ENCODE peak calls at places on chromosome 4, in ten cellular contexts. One of them, this sample, is unnamed.

GRCh38 chr4:76977113-76977512 is 27.6 kb downstream of the SEPTIN11 start:
- DNase-seq in MG63: no peak
- DNase-seq in activated naive CD4-positive, alpha-beta T cell: no peak
- DNase-seq in Kasumi-1: no peak
- DNase-seq in NCI-H2029: no peak
- DNase-seq in DMS 273 treated with DMSO at 0.1 percent for 48 hours: no peak
- DNase-seq in AG09309: no peak
- DNase-seq in activated CD4-positive, alpha-beta T cell treated with anti-CD3 and anti-CD28 coated beads for 48 hours: no peak
- DNase-seq in heart right ventricle: no peak
- DNase-seq in cardiac septum: no peak
- DNase-seq in this sample: no peak

GRCh38 chr4:101103381-101104142 is 243.8 kb downstream of the PPP3CA start:
- DNase-seq in heart right ventricle: no peak
- DNase-seq in Kasumi-1: peak; percentile 98
- DNase-seq in NCI-H2029: peak; percentile 23
- DNase-seq in DMS 273 treated with DMSO at 0.1 percent for 48 hours: peak; percentile 38
- DNase-seq in activated CD4-positive, alpha-beta T cell treated with anti-CD3 and anti-CD28 coated beads for 48 hours: no peak
- DNase-seq in activated naive CD4-positive, alpha-beta T cell: no peak
- DNase-seq in MG63: no peak
- DNase-seq in cardiac septum: no peak
- DNase-seq in AG09309: no peak
- DNase-seq in this sample: no peak

GRCh38 chr4:58961925-58962324 is 1851.7 kb upstream of the IGFBP7 start:
- DNase-seq in heart right ventricle: no peak
- DNase-seq in NCI-H2029: no peak
- DNase-seq in DMS 273 treated with DMSO at 0.1 percent for 48 hours: no peak
- DNase-seq in AG09309: no peak
- DNase-seq in Kasumi-1: no peak
- DNase-seq in activated CD4-positive, alpha-beta T cell treated with anti-CD3 and anti-CD28 coated beads for 48 hours: no peak
- DNase-seq in MG63: no peak
- DNase-seq in activated naive CD4-positive, alpha-beta T cell: no peak
- DNase-seq in cardiac septum: no peak
- DNase-seq in this sample: no peak

GRCh38 chr4:121156822-121157769 is 7.0 kb downstream of the TNIP3 start:
- DNase-seq in NCI-H2029: no peak
- DNase-seq in Kasumi-1: peak; percentile 73
- DNase-seq in DMS 273 treated with DMSO at 0.1 percent for 48 hours: no peak
- DNase-seq in MG63: peak; percentile 12
- DNase-seq in heart right ventricle: peak; percentile 15
- DNase-seq in cardiac septum: no peak
- DNase-seq in activated CD4-positive, alpha-beta T cell treated with anti-CD3 and anti-CD28 coated beads for 48 hours: peak; percentile 32
- DNase-seq in activated naive CD4-positive, alpha-beta T cell: peak; percentile 23
- DNase-seq in AG09309: no peak
- DNase-seq in this sample: no peak

GRCh38 chr4:100417565-100417964 is 100.3 kb downstream of the EMCN start:
- DNase-seq in cardiac septum: no peak
- DNase-seq in Kasumi-1: no peak
- DNase-seq in DMS 273 treated with DMSO at 0.1 percent for 48 hours: no peak
- DNase-seq in NCI-H2029: no peak
- DNase-seq in heart right ventricle: no peak
- DNase-seq in activated CD4-positive, alpha-beta T cell treated with anti-CD3 and anti-CD28 coated beads for 48 hours: no peak
- DNase-seq in MG63: no peak
- DNase-seq in AG09309: no peak
- DNase-seq in activated naive CD4-positive, alpha-beta T cell: no peak
- DNase-seq in this sample: no peak

GRCh38 chr4:88646528-88647280 is 50.9 kb downstream of the NAP1L5 start:
- DNase-seq in NCI-H2029: no peak
- DNase-seq in activated CD4-positive, alpha-beta T cell treated with anti-CD3 and anti-CD28 coated beads for 48 hours: no peak
- DNase-seq in MG63: no peak
- DNase-seq in cardiac septum: no peak
- DNase-seq in Kasumi-1: no peak
- DNase-seq in activated naive CD4-positive, alpha-beta T cell: no peak
- DNase-seq in heart right ventricle: no peak
- DNase-seq in AG09309: no peak
- DNase-seq in DMS 273 treated with DMSO at 0.1 percent for 48 hours: no peak
- DNase-seq in this sample: no peak

GRCh38 chr4:37757121-37757520 is 69.4 kb upstream of the PGM2 start:
- DNase-seq in heart right ventricle: no peak
- DNase-seq in MG63: no peak
- DNase-seq in Kasumi-1: no peak
- DNase-seq in activated naive CD4-positive, alpha-beta T cell: no peak
- DNase-seq in AG09309: no peak
- DNase-seq in NCI-H2029: no peak
- DNase-seq in cardiac septum: no peak
- DNase-seq in activated CD4-positive, alpha-beta T cell treated with anti-CD3 and anti-CD28 coated beads for 48 hours: no peak
- DNase-seq in DMS 273 treated with DMSO at 0.1 percent for 48 hours: no peak
- DNase-seq in this sample: no peak

GRCh38 chr4:101328063-101328602 is 19.2 kb downstream of the PPP3CA start:
- DNase-seq in cardiac septum: no peak
- DNase-seq in NCI-H2029: no peak
- DNase-seq in activated naive CD4-positive, alpha-beta T cell: no peak
- DNase-seq in activated CD4-positive, alpha-beta T cell treated with anti-CD3 and anti-CD28 coated beads for 48 hours: no peak
- DNase-seq in Kasumi-1: no peak
- DNase-seq in DMS 273 treated with DMSO at 0.1 percent for 48 hours: no peak
- DNase-seq in AG09309: no peak
- DNase-seq in MG63: no peak
- DNase-seq in heart right ventricle: no peak
- DNase-seq in this sample: no peak

GRCh38 chr4:108172780-108173598 is 4.3 kb upstream of the LEF1 start:
- DNase-seq in Kasumi-1: peak; percentile 35
- DNase-seq in activated CD4-positive, alpha-beta T cell treated with anti-CD3 and anti-CD28 coated beads for 48 hours: peak; percentile 80
- DNase-seq in NCI-H2029: peak; percentile 7
- DNase-seq in heart right ventricle: peak; percentile 28
- DNase-seq in MG63: no peak
- DNase-seq in activated naive CD4-positive, alpha-beta T cell: peak; percentile 73
- DNase-seq in AG09309: no peak
- DNase-seq in cardiac septum: no peak
- DNase-seq in DMS 273 treated with DMSO at 0.1 percent for 48 hours: peak; percentile 74
- DNase-seq in this sample: peak; percentile 59

This sample was measured in activated T-helper 1 cell treated with anti-CD3 and anti-CD28 coated beads, Interleukin-2, amount 50 U/mL, for 16 hours.